ENCODE peak calls at places on chromosomes 11 and 22, in seven cellular contexts. One of them, this sample, is unnamed.

GRCh38 chr11:17244046-17244445 is 32.5 kb upstream of the NUCB2 start:
- DNase-seq in pons: no peak
- DNase-seq in KBM-7: peak; percentile 15
- DNase-seq in germinal center: no peak
- DNase-seq in AG10803: no peak
- DNase-seq in posterior cingulate gyrus: no peak
- DNase-seq in central memory CD4-positive, alpha-beta T cell: no peak
- DNase-seq in this sample: no peak

GRCh38 chr11:80727315-80727714 is 1286.5 kb upstream of the TENM4 start:
- DNase-seq in pons: peak; percentile 36
- DNase-seq in KBM-7: no peak
- DNase-seq in germinal center: no peak
- DNase-seq in AG10803: no peak
- DNase-seq in posterior cingulate gyrus: peak; percentile 76
- DNase-seq in central memory CD4-positive, alpha-beta T cell: no peak
- DNase-seq in this sample: no peak

GRCh38 chr22:35538801-35539321 is 1.8 kb upstream of the RASD2 start:
- DNase-seq in pons: no peak
- DNase-seq in KBM-7: peak; percentile 40
- DNase-seq in germinal center: peak; percentile 66
- DNase-seq in AG10803: no peak
- DNase-seq in posterior cingulate gyrus: no peak
- DNase-seq in central memory CD4-positive, alpha-beta T cell: no peak
- DNase-seq in this sample: no peak

GRCh38 chr11:12220305-12220704 is 109.9 kb downstream of the MICAL2 start:
- DNase-seq in pons: peak; percentile 86
- DNase-seq in KBM-7: no peak
- DNase-seq in germinal center: no peak
- DNase-seq in AG10803: no peak
- DNase-seq in posterior cingulate gyrus: peak; percentile 97
- DNase-seq in central memory CD4-positive, alpha-beta T cell: no peak
- DNase-seq in this sample: no peak

GRCh38 chr11:112248216-112248615 is 12.4 kb downstream of the PLET1 start:
- DNase-seq in pons: peak; percentile 12
- DNase-seq in KBM-7: no peak
- DNase-seq in germinal center: no peak
- DNase-seq in AG10803: peak; percentile 34
- DNase-seq in posterior cingulate gyrus: no peak
- DNase-seq in central memory CD4-positive, alpha-beta T cell: no peak
- DNase-seq in this sample: peak; percentile 76

GRCh38 chr11:73287400-73288101 is 15.4 kb downstream of the P2RY6 start:
- DNase-seq in pons: no peak
- DNase-seq in KBM-7: no peak
- DNase-seq in germinal center: no peak
- DNase-seq in AG10803: no peak
- DNase-seq in posterior cingulate gyrus: no peak
- DNase-seq in central memory CD4-positive, alpha-beta T cell: no peak
- DNase-seq in this sample: no peak

GRCh38 chr11:32931605-32932004 is 39.0 kb downstream of the QSER1 start:
- DNase-seq in pons: no peak
- DNase-seq in KBM-7: no peak
- DNase-seq in germinal center: no peak
- DNase-seq in AG10803: no peak
- DNase-seq in posterior cingulate gyrus: no peak
- DNase-seq in central memory CD4-positive, alpha-beta T cell: no peak
- DNase-seq in this sample: peak; percentile 30

GRCh38 chr22:48782817-48783511 is 1044.7 kb downstream of the BRD1 start:
- DNase-seq in pons: peak; percentile 25
- DNase-seq in KBM-7: no peak
- DNase-seq in germinal center: no peak
- DNase-seq in AG10803: no peak
- DNase-seq in posterior cingulate gyrus: no peak
- DNase-seq in central memory CD4-positive, alpha-beta T cell: no peak
- DNase-seq in this sample: no peak

GRCh38 chr22:35957589-35957988 is 71.0 kb downstream of the RBFOX2 start:
- DNase-seq in pons: no peak
- DNase-seq in KBM-7: no peak
- DNase-seq in germinal center: no peak
- DNase-seq in AG10803: no peak
- DNase-seq in posterior cingulate gyrus: no peak
- DNase-seq in central memory CD4-positive, alpha-beta T cell: no peak
- DNase-seq in this sample: no peak

GRCh38 chr11:31387379-31387778 is 17.7 kb downstream of the DNAJC24 start:
- DNase-seq in pons: no peak
- DNase-seq in KBM-7: no peak
- DNase-seq in germinal center: no peak
- DNase-seq in AG10803: peak; percentile 86
- DNase-seq in posterior cingulate gyrus: no peak
- DNase-seq in central memory CD4-positive, alpha-beta T cell: no peak
- DNase-seq in this sample: peak; percentile 34

GRCh38 chr11:11788067-11788710 is 53.6 kb upstream of the USP47 start:
- DNase-seq in pons: no peak
- DNase-seq in KBM-7: no peak
- DNase-seq in germinal center: no peak
- DNase-seq in AG10803: no peak
- DNase-seq in posterior cingulate gyrus: peak; percentile 76
- DNase-seq in central memory CD4-positive, alpha-beta T cell: no peak
- DNase-seq in this sample: no peak

GRCh38 chr11:36254739-36255138 is 34.5 kb downstream of the COMMD9 start:
- DNase-seq in pons: no peak
- DNase-seq in KBM-7: no peak
- DNase-seq in germinal center: no peak
- DNase-seq in AG10803: peak; percentile 38
- DNase-seq in posterior cingulate gyrus: no peak
- DNase-seq in central memory CD4-positive, alpha-beta T cell: no peak
- DNase-seq in this sample: peak; percentile 75